ENCODE peak calls at places on chromosome 17, in eight cellular contexts. D, Z, O, M, H, F, I and P are unnamed samples.

GRCh38 chr17:27407916-27408846 is 48.1 kb upstream of the KSR1 start:
- DNase-seq in F (no peak), H (peak), M (peak), I (no peak), Z (peak), O (peak), D (no peak), P (peak)

GRCh38 chr17:79023886-79024771 is at the start of gene C1QTNF1:
- DNase-seq in H (peak), M (no peak), F (peak), O (peak), Z (no peak), D (no peak), I (peak), P (peak)

GRCh38 chr17:79789943-79790804 is 6.7 kb downstream of the CBX8 start:
- DNase-seq in H (no peak), M (no peak), F (peak), D (no peak), I (peak), Z (peak), O (peak), P (no peak)

GRCh38 chr17:81733507-81734404 is 21.7 kb downstream of the SLC25A10 start:
- DNase-seq in I (peak), O (peak), Z (peak), M (peak), D (peak), H (peak), F (peak), P (peak)

GRCh38 chr17:76240461-76241204 is at the start of gene RNF157:
- DNase-seq in D (peak), O (peak), Z (peak), I (peak), F (peak), H (peak), M (peak), P (no peak)

GRCh38 chr17:14845562-14846335 is 419.4 kb downstream of the PMP22 start:
- DNase-seq in H (peak), M (no peak), Z (peak), F (no peak), O (peak), I (no peak), D (no peak), P (peak)

GRCh38 chr17:59893617-59894100 is 738 bp downstream of the RPS6KB1 start:
- DNase-seq in I (no peak), F (no peak), M (peak), H (peak), Z (peak), D (no peak), O (peak), P (peak)

GRCh38 chr17:64537488-64537887 is 30.7 kb downstream of the CEP95 start:
- DNase-seq in Z (no peak), O (no peak), I (no peak), F (no peak), M (no peak), D (no peak), H (no peak), P (no peak)

GRCh38 chr17:67532326-67532871 is 155.3 kb downstream of the PITPNC1 start:
- DNase-seq in H (no peak), O (no peak), I (no peak), F (no peak), Z (no peak), M (no peak), D (no peak), P (no peak)

GRCh38 chr17:59046192-59046591 is 60.5 kb downstream of the TRIM37 start:
- DNase-seq in Z (no peak), I (no peak), F (no peak), M (peak), H (no peak), D (no peak), O (no peak), P (no peak)

GRCh38 chr17:78935419-78936323 is 10.5 kb upstream of the TIMP2 start:
- DNase-seq in M (peak), H (peak), I (no peak), F (no peak), Z (peak), D (no peak), O (peak), P (no peak)

GRCh38 chr17:47239663-47240374 is 13.8 kb upstream of the ITGB3 start:
- DNase-seq in Z (peak), F (peak), H (peak), I (no peak), M (peak), O (peak), D (no peak), P (peak)

GRCh38 chr17:19242323-19242722 is 5.2 kb downstream of the EPN2 start:
- DNase-seq in H (peak), I (no peak), M (no peak), Z (no peak), O (no peak), F (no peak), D (no peak), P (peak)

GRCh38 chr17:67546578-67547527 is 169.8 kb downstream of the PITPNC1 start:
- DNase-seq in O (no peak), I (no peak), H (no peak), F (no peak), M (peak), Z (peak), D (no peak), P (no peak)

GRCh38 chr17:58344047-58344790 is 7.8 kb downstream of the SUPT4H1 start:
- DNase-seq in I (no peak), F (no peak), D (peak), Z (no peak), O (no peak), H (no peak), M (no peak), P (no peak)

GRCh38 chr17:78671607-78672404 is 94.6 kb upstream of the DNAH17 start:
- DNase-seq in D (no peak), H (no peak), Z (no peak), O (peak), F (no peak), M (peak), I (no peak), P (no peak)

GRCh38 chr17:80479246-80479566 is 2.8 kb upstream of the NPTX1 start:
- DNase-seq in I (no peak), D (no peak), Z (no peak), H (no peak), M (no peak), F (no peak), O (no peak), P (no peak)

GRCh38 chr17:69466905-69467630 is 52.6 kb downstream of the MAP2K6 start:
- DNase-seq in O (peak), Z (no peak), M (peak), H (no peak), I (no peak), D (no peak), F (no peak), P (peak)